ENCODE peak calls at places on chromosomes 2 and 18, in seven cellular contexts. X is neural crest cell, T is GM12865, F is right lobe of liver, Y is HFFc6, W is heart left ventricle, V is right atrium auricular region. A is an unnamed sample.

GRCh38 chr2:48589170-48589767 is 28.4 kb upstream of the GTF2A1L start:
- DNase-seq in X (peak), T (peak), F (no peak), Y (peak), W (peak), V (no peak), A (no peak)

GRCh38 chr18:74468547-74469014 is 11.5 kb upstream of the DIPK1C start:
- DNase-seq in X (no peak), T (no peak), F (no peak), Y (no peak), W (no peak), V (no peak), A (no peak)

GRCh38 chr2:218813771-218814460 is 17.7 kb downstream of the PRKAG3 start:
- DNase-seq in X (no peak), T (no peak), F (no peak), Y (no peak), W (no peak), V (peak), A (no peak)

GRCh38 chr2:46913471-46914381 is 1.9 kb downstream of the MCFD2 start:
- DNase-seq in X (no peak), T (no peak), F (peak), Y (peak), W (no peak), V (peak), A (no peak)

GRCh38 chr2:118177932-118178331 is 89.7 kb downstream of the INSIG2 start:
- DNase-seq in X (no peak), T (no peak), F (no peak), Y (no peak), W (no peak), V (no peak), A (no peak)

GRCh38 chr2:191657977-191658376 is 20.0 kb upstream of the NABP1 start:
- DNase-seq in X (no peak), T (no peak), F (no peak), Y (peak), W (no peak), V (no peak), A (no peak)

GRCh38 chr18:27583021-27583420 is 397.9 kb upstream of the CHST9 start:
- DNase-seq in X (no peak), T (no peak), F (no peak), Y (no peak), W (no peak), V (no peak), A (no peak)

GRCh38 chr2:951224-952006 is 766 bp downstream of the SNTG2 start:
- DNase-seq in X (no peak), T (no peak), F (no peak), Y (no peak), W (no peak), V (no peak), A (no peak)

GRCh38 chr2:90207454-90208058 is 1516.1 kb downstream of the RPIA start:
- DNase-seq in X (no peak), T (peak), F (no peak), Y (no peak), W (no peak), V (no peak), A (no peak)

GRCh38 chr18:11676867-11677266 is 12.2 kb upstream of the GNAL start:
- DNase-seq in X (no peak), T (no peak), F (no peak), Y (no peak), W (no peak), V (no peak), A (no peak)

GRCh38 chr2:239233576-239233975 is 167.2 kb downstream of the HDAC4 start:
- DNase-seq in X (no peak), T (no peak), F (no peak), Y (no peak), W (no peak), V (no peak), A (no peak)

GRCh38 chr18:3233433-3234168 is 13.8 kb upstream of the MYOM1 start:
- DNase-seq in X (no peak), T (no peak), F (no peak), Y (no peak), W (no peak), V (no peak), A (no peak)

GRCh38 chr2:27878825-27879224 is 11.4 kb downstream of the RBKS start:
- DNase-seq in X (no peak), T (no peak), F (no peak), Y (no peak), W (no peak), V (no peak), A (no peak)

GRCh38 chr2:96869824-96870630 is at the start of gene SEMA4C:
- DNase-seq in X (peak), T (no peak), F (peak), Y (no peak), W (peak), V (no peak), A (peak)

DNA sequence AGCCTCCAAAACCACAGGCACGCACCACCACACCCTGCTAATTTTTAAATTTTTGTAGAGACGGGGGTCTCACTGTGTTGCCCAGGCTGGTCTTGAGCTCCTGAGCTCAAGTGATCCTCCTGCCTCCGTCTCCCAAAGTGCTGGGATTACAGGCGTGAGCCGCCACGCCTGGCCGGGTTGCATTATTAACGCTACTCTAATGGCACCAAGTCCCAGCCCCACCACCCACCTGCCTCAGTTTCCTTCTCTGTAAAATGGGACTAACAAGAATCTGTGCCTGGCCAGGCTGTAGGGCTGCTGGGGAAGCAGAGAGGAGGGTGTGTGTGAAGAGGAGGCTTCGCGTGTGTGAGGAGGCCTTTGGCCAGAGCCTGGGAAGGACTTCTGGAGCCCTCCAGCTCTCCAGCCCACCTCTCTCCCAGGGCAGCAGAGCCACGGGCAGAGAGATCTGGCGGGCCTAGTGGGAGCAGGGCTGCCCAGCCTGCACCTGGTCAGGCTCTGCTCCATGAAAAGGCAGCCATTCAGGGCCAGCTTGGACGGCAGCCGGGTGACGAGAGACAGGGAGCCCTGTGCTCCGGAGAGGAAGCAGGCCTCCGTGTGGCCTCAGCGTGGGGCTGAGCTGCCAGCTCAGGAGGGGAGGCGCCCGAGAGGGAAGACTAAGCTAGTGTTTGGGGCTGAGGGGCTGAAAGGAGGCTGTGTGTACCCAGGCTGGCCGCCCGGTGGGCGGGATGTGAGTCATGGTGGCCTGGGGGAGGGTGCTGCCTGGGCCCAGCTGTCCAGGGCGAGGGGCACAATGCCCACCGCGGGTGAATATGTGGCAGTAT is 7.4 kb upstream of the B3GNT7 start:
- DNase-seq in X (peak), T (no peak), F (no peak), Y (peak), W (peak), V (no peak), A (no peak)
- TF ChIP-seq CTCF in X (no peak), T (no peak), F (no peak), Y (no peak), W (no peak), V (no peak), A (no peak)

GRCh38 chr2:113078350-113078839 is 10.6 kb downstream of the IL1F10 start:
- DNase-seq in X (no peak), T (no peak), F (peak), Y (no peak), W (no peak), V (peak), A (no peak)

GRCh38 chr2:113079123-113079522 is 11.4 kb downstream of the IL1F10 start:
- DNase-seq in X (no peak), T (no peak), F (no peak), Y (no peak), W (no peak), V (no peak), A (no peak)

GRCh38 chr2:113077921-113078320 is 10.2 kb downstream of the IL1F10 start:
- DNase-seq in X (no peak), T (no peak), F (no peak), Y (no peak), W (no peak), V (no peak), A (no peak)

GRCh38 chr2:113081458-113082210 is 13.9 kb downstream of the IL1F10 start:
- DNase-seq in X (no peak), T (no peak), F (no peak), Y (no peak), W (no peak), V (peak), A (no peak)

DNA sequence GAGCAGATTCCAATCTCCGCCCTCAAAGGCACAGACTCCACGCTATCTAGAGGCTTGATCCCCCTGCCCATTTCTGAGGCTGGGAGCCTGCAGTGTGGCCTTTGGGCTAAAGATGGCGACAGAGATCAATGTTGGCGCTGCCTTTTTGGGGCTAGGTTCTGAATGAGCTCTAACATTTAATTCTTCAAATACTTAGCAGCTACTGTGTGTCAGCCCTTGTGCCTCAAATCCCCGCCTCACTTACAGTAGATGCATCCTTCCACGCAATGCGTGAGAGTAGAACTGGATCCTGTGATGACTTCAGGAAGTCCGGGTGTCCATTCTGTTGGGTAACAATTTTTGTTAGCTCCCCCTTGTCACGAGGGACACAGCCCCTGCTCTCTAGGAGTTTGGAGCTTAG is 12.4 kb downstream of the IL1F10 start:
- DNase-seq in X (peak), T (peak), F (peak), Y (peak), W (no peak), V (peak), A (peak)
- TF ChIP-seq CTCF in X (peak), T (peak), F (peak), Y (peak), W (peak), V (no peak), A (peak)

GRCh38 chr2:231410293-231411004 is 14.9 kb downstream of the B3GNT7 start:
- DNase-seq in X (no peak), T (no peak), F (no peak), Y (no peak), W (no peak), V (no peak), A (no peak)
- TF ChIP-seq CTCF in X (peak), T (peak), F (no peak), Y (peak), W (no peak), V (no peak), A (peak)

GRCh38 chr2:215270118-215270451 is 41.8 kb upstream of the ATIC start:
- DNase-seq in X (no peak), T (no peak), F (no peak), Y (no peak), W (no peak), V (no peak), A (no peak)
- TF ChIP-seq CTCF in X (peak), T (no peak), F (no peak), Y (peak), W (no peak), V (no peak), A (peak)

DNA sequence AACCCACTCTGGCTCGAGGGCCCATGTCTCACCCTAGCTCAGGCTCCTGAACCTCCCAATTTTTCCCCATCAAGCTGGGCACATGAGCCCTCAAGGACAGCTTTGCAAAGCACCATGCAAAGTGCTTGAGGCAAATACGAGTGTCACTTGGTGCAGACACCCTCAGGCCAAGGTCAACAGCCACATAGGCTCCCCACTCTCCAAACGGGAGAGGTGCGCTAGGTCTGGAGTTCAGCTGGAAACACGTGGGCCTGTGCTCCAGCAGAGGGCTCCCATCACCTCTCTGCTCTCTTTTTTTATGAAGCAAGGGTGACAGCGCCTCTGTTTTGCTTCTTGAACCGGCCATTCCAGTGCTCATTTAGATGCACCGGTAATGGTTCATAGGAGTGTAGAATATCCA is 11.9 kb upstream of the ARHGAP25 start:
- DNase-seq in X (no peak), T (no peak), F (no peak), Y (no peak), W (no peak), V (no peak), A (no peak)
- TF ChIP-seq CTCF in X (no peak), T (no peak), F (no peak), Y (peak), W (no peak), V (no peak), A (peak)

DNA sequence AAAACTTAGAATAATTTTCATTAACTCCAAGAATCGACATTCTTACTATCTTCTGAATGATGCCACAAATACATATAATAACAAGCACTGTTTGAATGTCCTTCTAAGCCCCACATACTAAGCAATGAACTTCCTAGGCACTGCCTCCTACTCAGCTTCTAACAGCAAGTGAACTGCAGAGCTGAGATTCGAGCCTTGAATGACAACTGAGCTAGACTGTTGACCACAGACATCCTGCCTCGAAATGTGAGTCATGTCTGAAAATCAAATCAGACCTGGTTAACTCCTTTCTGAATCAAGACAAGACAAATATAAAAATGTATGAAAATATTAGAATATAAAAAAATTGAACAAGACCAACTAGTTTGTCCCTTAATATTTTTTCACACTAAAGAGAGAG is 108.1 kb downstream of the MYT1L start:
- DNase-seq in X (no peak), T (no peak), F (no peak), Y (no peak), W (no peak), V (no peak), A (no peak)
- TF ChIP-seq CTCF in X (no peak), T (no peak), F (no peak), Y (no peak), W (no peak), V (no peak), A (no peak)

GRCh38 chr2:38553554-38553953 is 49.2 kb downstream of the HNRNPLL start:
- DNase-seq in X (no peak), T (no peak), F (no peak), Y (no peak), W (no peak), V (no peak), A (no peak)

GRCh38 chr2:38552259-38552658 is 50.5 kb downstream of the HNRNPLL start:
- DNase-seq in X (no peak), T (no peak), F (no peak), Y (no peak), W (no peak), V (no peak), A (no peak)

GRCh38 chr2:38557217-38557616 is 45.5 kb downstream of the HNRNPLL start:
- DNase-seq in X (no peak), T (no peak), F (no peak), Y (no peak), W (no peak), V (no peak), A (no peak)

GRCh38 chr2:38556007-38556801 is 46.5 kb downstream of the HNRNPLL start:
- DNase-seq in X (no peak), T (no peak), F (no peak), Y (no peak), W (no peak), V (no peak), A (no peak)

GRCh38 chr2:38554973-38555595 is 47.6 kb downstream of the HNRNPLL start:
- DNase-seq in X (no peak), T (peak), F (no peak), Y (peak), W (no peak), V (no peak), A (no peak)
- TF ChIP-seq CTCF in X (peak), T (peak), F (peak), Y (peak), W (no peak), V (no peak), A (peak)